ENCODE peak calls at places on chromosomes 7 and 10, in eight cellular contexts. One of them, this sample, is unnamed.

GRCh38 chr10:17220652-17221100 is 7.4 kb upstream of the VIM start:
- DNase-seq in OCI-LY7: no peak
- DNase-seq in brain microvascular endothelial cell: no peak
- DNase-seq in H1: no peak
- DNase-seq in SK-N-SH: no peak
- DNase-seq in cardiac muscle cell: no peak
- DNase-seq in left ventricle myocardium inferior: no peak
- DNase-seq in HCT116: no peak
- DNase-seq in this sample: peak

GRCh38 chr10:25465582-25466372 is 291.0 kb downstream of the GPR158 start:
- DNase-seq in SK-N-SH: no peak
- DNase-seq in left ventricle myocardium inferior: no peak
- DNase-seq in brain microvascular endothelial cell: no peak
- DNase-seq in OCI-LY7: no peak
- DNase-seq in cardiac muscle cell: no peak
- DNase-seq in H1: no peak
- DNase-seq in HCT116: peak
- DNase-seq in this sample: peak

GRCh38 chr7:103870664-103871063 is 118.8 kb downstream of the RELN start:
- DNase-seq in SK-N-SH: no peak
- DNase-seq in brain microvascular endothelial cell: no peak
- DNase-seq in H1: no peak
- DNase-seq in cardiac muscle cell: no peak
- DNase-seq in HCT116: no peak
- DNase-seq in left ventricle myocardium inferior: no peak
- DNase-seq in OCI-LY7: no peak
- DNase-seq in this sample: no peak

GRCh38 chr7:36217211-36217960 is 64.3 kb downstream of the EEPD1 start:
- DNase-seq in brain microvascular endothelial cell: no peak
- DNase-seq in left ventricle myocardium inferior: no peak
- DNase-seq in H1: no peak
- DNase-seq in cardiac muscle cell: no peak
- DNase-seq in SK-N-SH: no peak
- DNase-seq in OCI-LY7: no peak
- DNase-seq in HCT116: no peak
- DNase-seq in this sample: no peak

GRCh38 chr10:78672898-78673297 is 395.9 kb upstream of the ZMIZ1 start:
- DNase-seq in H1: no peak
- DNase-seq in brain microvascular endothelial cell: no peak
- DNase-seq in cardiac muscle cell: no peak
- DNase-seq in OCI-LY7: no peak
- DNase-seq in left ventricle myocardium inferior: no peak
- DNase-seq in SK-N-SH: no peak
- DNase-seq in HCT116: no peak
- DNase-seq in this sample: no peak

GRCh38 chr10:51000164-51000563 is 74.1 kb upstream of the PRKG1 start:
- DNase-seq in SK-N-SH: no peak
- DNase-seq in OCI-LY7: no peak
- DNase-seq in HCT116: no peak
- DNase-seq in brain microvascular endothelial cell: peak
- DNase-seq in cardiac muscle cell: peak
- DNase-seq in H1: no peak
- DNase-seq in left ventricle myocardium inferior: no peak
- DNase-seq in this sample: no peak

GRCh38 chr7:74439546-74439945 is 14.2 kb upstream of the GTF2IRD1 start:
- DNase-seq in SK-N-SH: no peak
- DNase-seq in cardiac muscle cell: no peak
- DNase-seq in HCT116: no peak
- DNase-seq in H1: no peak
- DNase-seq in brain microvascular endothelial cell: no peak
- DNase-seq in OCI-LY7: no peak
- DNase-seq in left ventricle myocardium inferior: no peak
- DNase-seq in this sample: no peak

GRCh38 chr10:7363700-7364099 is 47.1 kb downstream of the SFMBT2 start:
- DNase-seq in H1: no peak
- DNase-seq in brain microvascular endothelial cell: no peak
- DNase-seq in SK-N-SH: no peak
- DNase-seq in left ventricle myocardium inferior: no peak
- DNase-seq in OCI-LY7: no peak
- DNase-seq in cardiac muscle cell: no peak
- DNase-seq in HCT116: no peak
- DNase-seq in this sample: no peak

GRCh38 chr10:29209830-29210229 is 79.0 kb upstream of the LYZL1 start:
- DNase-seq in cardiac muscle cell: no peak
- DNase-seq in left ventricle myocardium inferior: no peak
- DNase-seq in HCT116: no peak
- DNase-seq in OCI-LY7: no peak
- DNase-seq in SK-N-SH: no peak
- DNase-seq in H1: no peak
- DNase-seq in brain microvascular endothelial cell: no peak
- DNase-seq in this sample: no peak

GRCh38 chr7:134448359-134449229 is 10.3 kb downstream of the AKR1B1 start:
- DNase-seq in cardiac muscle cell: peak
- DNase-seq in brain microvascular endothelial cell: peak
- DNase-seq in H1: no peak
- DNase-seq in left ventricle myocardium inferior: no peak
- DNase-seq in HCT116: peak
- DNase-seq in OCI-LY7: no peak
- DNase-seq in SK-N-SH: no peak
- DNase-seq in this sample: no peak

DNA sequence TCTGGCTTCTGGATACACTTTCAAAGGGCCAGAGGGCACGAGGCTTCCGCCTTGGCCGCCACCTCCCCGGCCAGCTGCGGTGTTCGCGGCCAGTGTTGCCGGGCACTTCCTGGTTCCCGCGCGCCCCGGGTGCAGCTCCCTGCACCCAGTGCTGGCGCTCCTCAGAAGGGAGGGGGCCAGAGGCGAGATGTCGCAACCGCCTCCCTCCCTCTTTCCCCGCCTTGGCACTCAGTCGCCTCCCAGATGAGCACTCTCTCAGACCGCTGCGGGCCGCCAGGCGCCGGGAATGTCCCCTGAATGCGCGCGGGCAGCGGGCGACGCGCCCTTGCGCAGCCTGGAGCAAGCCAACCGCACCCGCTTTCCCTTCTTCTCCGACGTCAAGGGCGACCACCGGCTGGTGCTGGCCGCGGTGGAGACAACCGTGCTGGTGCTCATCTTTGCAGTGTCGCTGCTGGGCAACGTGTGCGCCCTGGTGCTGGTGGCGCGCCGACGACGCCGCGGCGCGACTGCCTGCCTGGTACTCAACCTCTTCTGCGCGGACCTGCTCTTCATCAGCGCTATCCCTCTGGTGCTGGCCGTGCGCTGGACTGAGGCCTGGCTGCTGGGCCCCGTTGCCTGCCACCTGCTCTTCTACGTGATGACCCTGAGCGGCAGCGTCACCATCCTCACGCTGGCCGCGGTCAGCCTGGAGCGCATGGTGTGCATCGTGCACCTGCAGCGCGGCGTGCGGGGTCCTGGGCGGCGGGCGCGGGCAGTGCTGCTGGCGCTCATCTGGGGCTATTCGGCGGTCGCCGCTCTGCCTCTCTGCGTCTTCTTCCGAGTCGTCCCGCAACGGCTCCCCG is at the start of gene FFAR4:
- DNase-seq in H1: no peak
- DNase-seq in left ventricle myocardium inferior: peak
- DNase-seq in SK-N-SH: peak
- DNase-seq in HCT116: no peak
- DNase-seq in cardiac muscle cell: peak
- DNase-seq in brain microvascular endothelial cell: no peak
- DNase-seq in OCI-LY7: no peak
- DNase-seq in this sample: no peak
- H3K4me3 ChIP-seq in H1: peak
- H3K4me3 ChIP-seq in left ventricle myocardium inferior: peak
- H3K4me3 ChIP-seq in SK-N-SH: no peak
- H3K4me3 ChIP-seq in HCT116: no peak
- H3K4me3 ChIP-seq in cardiac muscle cell: peak
- H3K4me3 ChIP-seq in brain microvascular endothelial cell: no peak
- H3K4me3 ChIP-seq in OCI-LY7: no peak
- H3K4me3 ChIP-seq in this sample: no peak

DNA sequence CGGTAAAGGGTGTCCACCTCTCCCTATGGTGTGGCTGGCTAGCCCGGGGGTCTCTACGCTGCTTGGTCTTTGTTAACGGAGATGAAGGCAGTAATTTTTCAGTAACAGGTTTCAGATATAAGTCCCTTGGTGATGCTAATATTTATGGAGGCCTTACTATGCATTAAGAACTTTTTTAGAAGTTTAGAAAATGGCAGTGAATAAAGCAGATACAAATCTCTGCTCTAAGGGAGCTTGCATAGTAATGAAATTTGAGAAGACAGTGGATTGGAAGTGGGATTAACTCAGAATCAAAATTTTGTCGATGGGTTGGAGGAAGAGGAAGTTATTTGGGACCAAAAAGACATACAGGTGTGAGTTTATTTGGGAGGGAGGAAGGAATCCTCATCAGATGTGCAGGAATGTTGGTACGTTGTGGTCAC is 445 bp downstream of the SSBP1 start:
- DNase-seq in HCT116: no peak
- DNase-seq in left ventricle myocardium inferior: no peak
- DNase-seq in brain microvascular endothelial cell: no peak
- DNase-seq in H1: no peak
- DNase-seq in SK-N-SH: peak
- DNase-seq in OCI-LY7: no peak
- DNase-seq in cardiac muscle cell: no peak
- DNase-seq in this sample: no peak
- TF ChIP-seq CTCF in HCT116: no peak
- TF ChIP-seq CTCF in left ventricle myocardium inferior: no peak
- TF ChIP-seq CTCF in brain microvascular endothelial cell: peak
- TF ChIP-seq CTCF in H1: no peak
- TF ChIP-seq CTCF in SK-N-SH: no peak
- TF ChIP-seq CTCF in OCI-LY7: no peak
- TF ChIP-seq CTCF in cardiac muscle cell: no peak
- TF ChIP-seq CTCF in this sample: no peak

GRCh38 chr7:27148776-27149641 is 1.4 kb upstream of the HOXA6 start:
- DNase-seq in brain microvascular endothelial cell: no peak
- DNase-seq in SK-N-SH: no peak
- DNase-seq in left ventricle myocardium inferior: no peak
- DNase-seq in cardiac muscle cell: no peak
- DNase-seq in HCT116: no peak
- DNase-seq in H1: no peak
- DNase-seq in OCI-LY7: no peak
- DNase-seq in this sample: no peak
- H3K4me3 ChIP-seq in brain microvascular endothelial cell: no peak
- H3K4me3 ChIP-seq in SK-N-SH: no peak
- H3K4me3 ChIP-seq in left ventricle myocardium inferior: peak
- H3K4me3 ChIP-seq in cardiac muscle cell: no peak
- H3K4me3 ChIP-seq in HCT116: peak
- H3K4me3 ChIP-seq in H1: no peak
- H3K4me3 ChIP-seq in OCI-LY7: peak
- H3K4me3 ChIP-seq in this sample: no peak

DNA sequence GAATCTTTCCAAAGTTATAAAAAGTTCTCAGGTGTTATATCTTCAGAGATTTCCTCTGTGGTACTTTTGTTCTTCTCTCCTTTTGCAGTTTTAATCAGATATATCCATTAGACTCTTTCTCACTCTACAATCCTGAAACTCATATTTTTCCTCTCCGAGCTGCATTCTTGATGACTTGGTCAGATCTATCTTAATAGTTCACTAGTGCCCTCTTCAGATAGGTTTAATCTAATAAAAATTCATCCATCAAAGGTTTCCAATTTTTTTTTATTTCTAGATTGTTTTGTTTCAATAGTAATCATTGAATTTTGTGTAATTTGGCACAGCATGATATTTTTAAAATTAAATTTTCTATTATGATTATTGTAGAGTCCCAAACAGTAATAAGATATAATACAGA is 21.8 kb upstream of the DGKB start:
- DNase-seq in OCI-LY7: no peak
- DNase-seq in brain microvascular endothelial cell: no peak
- DNase-seq in SK-N-SH: no peak
- DNase-seq in HCT116: no peak
- DNase-seq in H1: no peak
- DNase-seq in cardiac muscle cell: peak
- DNase-seq in left ventricle myocardium inferior: no peak
- DNase-seq in this sample: no peak
- TF ChIP-seq CTCF in OCI-LY7: no peak
- TF ChIP-seq CTCF in brain microvascular endothelial cell: no peak
- TF ChIP-seq CTCF in SK-N-SH: peak
- TF ChIP-seq CTCF in HCT116: no peak
- TF ChIP-seq CTCF in H1: no peak
- TF ChIP-seq CTCF in cardiac muscle cell: no peak
- TF ChIP-seq CTCF in left ventricle myocardium inferior: peak
- TF ChIP-seq CTCF in this sample: peak

GRCh38 chr10:113382691-113383090 is 170.2 kb upstream of the HABP2 start:
- DNase-seq in OCI-LY7: no peak
- DNase-seq in brain microvascular endothelial cell: no peak
- DNase-seq in left ventricle myocardium inferior: no peak
- DNase-seq in H1: no peak
- DNase-seq in HCT116: no peak
- DNase-seq in SK-N-SH: no peak
- DNase-seq in cardiac muscle cell: no peak
- DNase-seq in this sample: no peak

GRCh38 chr10:113384181-113384580 is 168.7 kb upstream of the HABP2 start:
- DNase-seq in brain microvascular endothelial cell: no peak
- DNase-seq in cardiac muscle cell: no peak
- DNase-seq in SK-N-SH: no peak
- DNase-seq in HCT116: no peak
- DNase-seq in left ventricle myocardium inferior: no peak
- DNase-seq in H1: no peak
- DNase-seq in OCI-LY7: no peak
- DNase-seq in this sample: no peak

GRCh38 chr10:113386005-113386404 is 166.8 kb upstream of the HABP2 start:
- DNase-seq in OCI-LY7: no peak
- DNase-seq in cardiac muscle cell: peak
- DNase-seq in left ventricle myocardium inferior: no peak
- DNase-seq in HCT116: peak
- DNase-seq in SK-N-SH: no peak
- DNase-seq in H1: no peak
- DNase-seq in brain microvascular endothelial cell: peak
- DNase-seq in this sample: no peak

GRCh38 chr10:113385021-113385975 is 167.6 kb upstream of the HABP2 start:
- DNase-seq in H1: peak
- DNase-seq in cardiac muscle cell: peak
- DNase-seq in brain microvascular endothelial cell: peak
- DNase-seq in HCT116: peak
- DNase-seq in SK-N-SH: peak
- DNase-seq in OCI-LY7: peak
- DNase-seq in left ventricle myocardium inferior: peak
- DNase-seq in this sample: peak

DNA sequence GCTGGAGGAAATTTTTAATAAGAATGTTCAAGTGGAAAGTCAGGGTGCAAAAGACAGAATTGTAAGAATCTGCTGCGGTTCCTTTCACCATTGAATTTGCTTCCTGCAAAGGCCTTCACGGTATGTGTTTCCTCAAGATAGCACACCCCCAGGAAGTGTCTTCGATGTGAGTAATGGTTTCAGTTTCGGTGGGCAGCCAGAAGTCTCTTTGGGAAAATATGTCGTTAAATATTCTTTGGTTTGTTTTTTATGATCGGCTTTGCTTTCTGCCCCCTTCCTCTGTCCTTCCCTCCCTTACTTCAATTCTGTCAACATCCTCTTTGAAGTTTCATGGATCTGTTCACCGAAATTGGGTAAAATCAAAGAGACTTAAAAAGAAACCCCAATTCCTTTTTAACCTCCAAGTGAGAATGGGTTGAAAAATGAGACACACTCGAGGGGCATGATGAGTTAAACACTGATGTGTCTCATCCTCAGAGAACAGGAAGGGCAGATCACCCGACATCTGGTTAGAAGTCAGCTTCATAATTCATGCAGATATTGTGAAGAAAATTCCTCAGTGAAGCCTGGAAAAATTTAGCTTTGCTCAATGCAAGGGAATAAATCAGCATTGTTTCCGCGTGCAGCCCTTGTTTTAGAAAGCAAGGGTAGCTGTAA is 170.8 kb upstream of the HABP2 start:
- DNase-seq in HCT116: no peak
- DNase-seq in cardiac muscle cell: peak
- DNase-seq in left ventricle myocardium inferior: no peak
- DNase-seq in SK-N-SH: no peak
- DNase-seq in H1: no peak
- DNase-seq in brain microvascular endothelial cell: peak
- DNase-seq in OCI-LY7: peak
- DNase-seq in this sample: no peak
- H3K4me3 ChIP-seq in HCT116: no peak
- H3K4me3 ChIP-seq in cardiac muscle cell: no peak
- H3K4me3 ChIP-seq in left ventricle myocardium inferior: peak
- H3K4me3 ChIP-seq in SK-N-SH: no peak
- H3K4me3 ChIP-seq in H1: no peak
- H3K4me3 ChIP-seq in brain microvascular endothelial cell: peak
- H3K4me3 ChIP-seq in OCI-LY7: peak
- H3K4me3 ChIP-seq in this sample: no peak